ENCODE peak calls at places on chromosomes 13 and 19, in eight cellular contexts. Z is HFF-Myc, E is IMR-90, T is esophagus muscularis mucosa, H is PC-3, L is cardiac muscle cell, U is heart right ventricle, A is uterus. O is an unnamed sample.
A peak's percentile ranks its signal among the peaks of the same experiment; 100 is the strongest.

GRCh38 chr13:42804244-42804868 is 23.0 kb downstream of the FAM216B start:
- DNase-seq in Z (no peak), A (no peak), L (peak; percentile 21), T (no peak), E (no peak), U (no peak), H (no peak), O (no peak)

GRCh38 chr13:33678906-33679657 is 138.9 kb upstream of the RFC3 start:
- DNase-seq in L (peak; percentile 94), Z (no peak), U (peak; percentile 75), H (peak; percentile 90), E (peak; percentile 1), A (peak; percentile 39), T (no peak), O (no peak)

GRCh38 chr19:993361-993830 is 6.8 kb upstream of the GRIN3B start:
- DNase-seq in H (no peak), E (no peak), A (no peak), U (no peak), L (no peak), Z (no peak), T (no peak), O (no peak)

GRCh38 chr19:45001087-45001739 is at the start of gene RELB:
- DNase-seq in E (peak; percentile 84), U (peak; percentile 96), A (peak; percentile 94), Z (peak; percentile 32), T (peak; percentile 98), L (peak; percentile 95), H (peak; percentile 86), O (peak; percentile 97)

GRCh38 chr13:70203661-70204229 is 95.5 kb upstream of the KLHL1 start:
- DNase-seq in L (no peak), Z (no peak), E (no peak), H (peak; percentile 26), U (no peak), A (no peak), T (no peak), O (no peak)

GRCh38 chr13:84648069-84648640 is 765.9 kb upstream of the SLITRK1 start:
- DNase-seq in Z (no peak), E (no peak), T (no peak), L (peak; percentile 8), H (peak; percentile 14), A (no peak), U (no peak), O (no peak)

GRCh38 chr13:35649162-35649561 is 172.7 kb upstream of the MAB21L1 start:
- DNase-seq in T (no peak), U (no peak), H (no peak), A (no peak), Z (no peak), E (peak; percentile 2), L (peak; percentile 33), O (no peak)

GRCh38 chr13:99322297-99323103 is 15.3 kb upstream of the GPR183 start:
- DNase-seq in Z (no peak), E (peak; percentile 89), U (no peak), L (peak; percentile 70), T (no peak), H (peak; percentile 59), A (no peak), O (no peak)

GRCh38 chr13:92954746-92955145 is 271.9 kb upstream of the GPC6 start:
- DNase-seq in H (no peak), L (no peak), U (no peak), Z (no peak), A (no peak), T (no peak), E (peak; percentile 4), O (no peak)

GRCh38 chr19:14096272-14096992 is 5.9 kb upstream of the SAMD1 start:
- DNase-seq in T (no peak), E (no peak), U (no peak), H (no peak), L (no peak), Z (no peak), A (no peak), O (no peak)

GRCh38 chr13:98890186-98890585 is 87.7 kb downstream of the DOCK9 start:
- DNase-seq in A (peak; percentile 53), U (no peak), L (peak; percentile 69), H (peak; percentile 90), E (peak; percentile 74), T (no peak), Z (peak; percentile 87), O (no peak)

GRCh38 chr19:30024091-30024490 is 82.1 kb downstream of the URI1 start:
- DNase-seq in L (no peak), H (no peak), A (no peak), T (no peak), U (no peak), Z (no peak), E (no peak), O (no peak)

GRCh38 chr19:46951236-46951986 is 68.2 kb upstream of the NPAS1 start:
- DNase-seq in H (peak; percentile 94), E (peak; percentile 45), T (no peak), Z (no peak), A (no peak), U (no peak), L (no peak), O (no peak)

GRCh38 chr19:40642757-40643325 is 41.7 kb downstream of the LTBP4 start:
- DNase-seq in E (no peak), U (no peak), L (no peak), Z (no peak), A (no peak), T (no peak), H (no peak), O (no peak)

GRCh38 chr13:53249236-53249635 is 220.6 kb downstream of the OLFM4 start:
- DNase-seq in L (no peak), T (no peak), Z (no peak), U (no peak), E (no peak), H (no peak), A (no peak), O (no peak)

GRCh38 chr13:30373727-30374126 is 48.6 kb upstream of the UBE2L5 start:
- DNase-seq in U (no peak), T (no peak), E (no peak), H (no peak), L (no peak), A (no peak), Z (no peak), O (no peak)

GRCh38 chr13:102608944-102609343 is 12.2 kb downstream of the TPP2 start:
- DNase-seq in E (no peak), Z (no peak), A (no peak), U (no peak), L (no peak), T (no peak), H (peak; percentile 21), O (no peak)

GRCh38 chr19:18593367-18594095 is 4.9 kb downstream of the REX1BD start:
- DNase-seq in Z (no peak), A (peak; percentile 47), L (no peak), E (no peak), U (no peak), T (no peak), H (peak; percentile 32), O (no peak)

GRCh38 chr13:62014299-62014698 is 598.6 kb upstream of the PCDH20 start:
- DNase-seq in T (no peak), Z (no peak), H (peak; percentile 54), U (no peak), L (peak; percentile 6), E (peak; percentile 1), A (no peak), O (no peak)

GRCh38 chr13:30123575-30123974 is 183.8 kb downstream of the KATNAL1 start:
- DNase-seq in L (no peak), H (no peak), A (no peak), T (no peak), E (no peak), Z (no peak), U (no peak), O (no peak)

GRCh38 chr13:30486230-30487074 is 20.7 kb upstream of the HMGB1 start:
- DNase-seq in E (no peak), U (no peak), Z (no peak), A (no peak), H (peak; percentile 73), L (peak; percentile 16), T (no peak), O (no peak)

DNA sequence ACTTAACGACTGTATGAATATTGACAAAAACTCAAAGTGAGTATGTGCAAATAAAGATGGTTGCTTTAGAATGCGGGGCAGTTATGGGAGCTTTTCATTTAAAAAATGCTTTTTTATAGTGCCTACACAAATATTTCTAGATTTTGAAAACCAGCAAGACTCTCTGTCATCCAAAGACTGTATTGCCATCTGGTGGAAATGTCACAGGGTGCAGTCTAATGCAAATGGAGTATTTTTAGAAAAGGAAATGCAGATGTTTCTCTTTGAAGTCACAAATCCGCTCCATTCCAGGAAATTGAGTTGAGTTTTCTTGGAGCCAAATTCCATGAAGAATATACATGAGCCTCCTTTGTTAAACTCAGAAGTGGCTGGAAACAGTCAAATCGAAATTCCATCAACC is 2.3 kb upstream of the C1QTNF9B start:
- DNase-seq in L (peak; percentile 59), A (peak; percentile 37), Z (peak; percentile 33), U (peak; percentile 59), T (no peak), H (peak; percentile 70), E (peak; percentile 74), O (no peak)
- TF ChIP-seq CTCF in L (peak; percentile 61), A (no peak), Z (peak; percentile 57), U (peak; percentile 77), T (no peak), H (peak; percentile 75), E (peak; percentile 74), O (peak; percentile 68)

DNA sequence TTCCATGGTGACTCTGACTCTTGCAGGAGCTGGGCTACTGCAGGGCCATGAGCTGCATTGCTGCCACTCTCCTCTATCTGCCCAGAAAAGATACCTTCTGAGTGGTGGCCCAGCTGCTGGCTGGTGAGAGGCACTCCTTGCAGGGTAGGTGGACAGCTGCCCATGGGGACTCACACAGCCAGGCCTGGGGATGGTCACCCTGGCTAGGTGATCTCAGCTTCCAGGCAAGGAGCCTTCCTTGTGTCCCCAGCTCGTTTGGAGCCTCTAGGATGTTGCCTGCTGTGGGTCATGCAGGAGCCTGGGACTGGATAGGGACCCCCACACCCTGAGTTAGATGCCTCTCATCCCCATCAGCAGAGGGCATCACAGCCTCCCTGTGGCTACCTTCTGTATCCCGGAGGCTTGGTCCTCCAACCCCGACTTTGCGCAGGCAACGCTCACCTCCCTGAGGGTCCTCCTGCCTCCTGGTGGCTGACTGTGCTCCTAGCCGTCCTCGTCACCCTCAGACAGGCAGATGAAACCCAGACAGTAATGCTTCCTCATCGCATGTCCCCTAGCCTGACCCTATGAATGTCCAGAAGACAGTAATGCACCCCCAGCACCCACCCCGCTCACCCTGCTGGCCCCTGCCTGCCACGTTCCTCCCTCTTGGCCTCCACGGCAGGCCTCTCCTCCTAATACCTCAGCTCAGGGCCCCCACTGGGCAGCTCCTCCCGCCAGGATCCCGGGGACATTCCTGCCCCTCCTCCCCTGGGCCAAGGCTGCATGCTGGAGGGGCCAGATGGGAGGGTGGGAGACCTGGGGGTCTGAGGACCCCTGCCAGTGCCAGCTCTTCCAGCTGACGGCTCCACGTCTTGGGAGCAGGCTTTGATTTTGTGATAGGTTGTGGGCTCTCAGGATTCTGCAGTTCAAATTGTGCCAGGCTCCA is 13.6 kb upstream of the ZNF14 start:
- DNase-seq in E (no peak), U (no peak), L (no peak), T (no peak), Z (no peak), A (no peak), H (no peak), O (no peak)
- TF ChIP-seq CTCF in E (no peak), U (no peak), L (no peak), T (no peak), Z (no peak), A (no peak), H (no peak), O (peak; percentile 7)

GRCh38 chr13:23348270-23349126 is 85.0 kb downstream of the SACS start:
- DNase-seq in U (no peak), Z (no peak), L (peak; percentile 13), T (no peak), H (no peak), A (no peak), E (no peak), O (no peak)
- TF ChIP-seq CTCF in U (no peak), Z (no peak), L (peak; percentile 18), T (peak; percentile 20), H (peak; percentile 38), A (no peak), E (peak; percentile 7), O (no peak)

GRCh38 chr13:20128459-20128927 is 32.4 kb downstream of the GJA3 start:
- DNase-seq in Z (no peak), U (no peak), A (no peak), T (no peak), E (no peak), L (no peak), H (peak; percentile 50), O (no peak)
- TF ChIP-seq CTCF in Z (peak; percentile 16), U (peak; percentile 29), A (peak; percentile 33), T (peak; percentile 33), E (no peak), L (peak; percentile 27), H (peak; percentile 71), O (no peak)

O was measured in D721Med.